ENCODE peak calls at places on chromosomes 7 and 10, in seven cellular contexts. S, G, A, J, C, L and M are unnamed samples.

GRCh38 chr10:127441350-127442219 is 107.5 kb upstream of the NPS start:
- DNase-seq in S (peak; percentile 9), G (no peak), A (no peak), J (peak; percentile 64), C (no peak), L (no peak), M (no peak)

GRCh38 chr10:4082851-4083250 is 297.8 kb upstream of the KLF6 start:
- DNase-seq in S (no peak), G (no peak), A (no peak), J (no peak), C (peak; percentile 82), L (no peak), M (peak; percentile 9)

GRCh38 chr10:14382022-14382421 is 51.3 kb upstream of the FRMD4A start:
- DNase-seq in S (no peak), G (no peak), A (peak; percentile 5), J (no peak), C (peak; percentile 81), L (no peak), M (no peak)

GRCh38 chr10:84291389-84291788 is 37.0 kb upstream of the CCSER2 start:
- DNase-seq in S (peak; percentile 83), G (peak; percentile 55), A (peak; percentile 71), J (peak; percentile 89), C (peak; percentile 69), L (peak; percentile 69), M (peak; percentile 74)

GRCh38 chr7:148790850-148791249 is 92.1 kb downstream of the CUL1 start:
- DNase-seq in S (no peak), G (no peak), A (no peak), J (no peak), C (no peak), L (no peak), M (no peak)

GRCh38 chr7:95527033-95527775 is 41.5 kb downstream of the ASB4 start:
- DNase-seq in S (peak; percentile 81), G (peak; percentile 65), A (peak; percentile 49), J (peak; percentile 89), C (peak; percentile 29), L (peak; percentile 80), M (peak; percentile 73)

GRCh38 chr10:110918633-110919348 is at the start of gene BBIP1:
- DNase-seq in S (no peak), G (peak; percentile 98), A (no peak), J (no peak), C (peak; percentile 100), L (peak; percentile 100), M (peak; percentile 100)

GRCh38 chr10:98374176-98374969 is 40.6 kb downstream of the PYROXD2 start:
- DNase-seq in S (no peak), G (peak; percentile 78), A (no peak), J (no peak), C (peak; percentile 84), L (no peak), M (peak; percentile 88)

GRCh38 chr10:74104480-74104879 is 46.1 kb downstream of the AP3M1 start:
- DNase-seq in S (no peak), G (no peak), A (no peak), J (no peak), C (no peak), L (no peak), M (no peak)

GRCh38 chr10:18918545-18918944 is 130.1 kb upstream of the MALRD1 start:
- DNase-seq in S (no peak), G (peak; percentile 55), A (no peak), J (no peak), C (peak; percentile 98), L (peak; percentile 8), M (peak; percentile 35)

GRCh38 chr10:124074471-124075109 is 18.8 kb downstream of the CHST15 start:
- DNase-seq in S (no peak), G (no peak), A (peak; percentile 70), J (no peak), C (no peak), L (no peak), M (no peak)
- H4K20me1 ChIP-seq in S (peaks cover 11% of the 10 kb centered on the region), G (no peaks in the 10 kb centered on the region), A (no peaks in the 10 kb centered on the region), J (no peaks in the 10 kb centered on the region), C (no peaks in the 10 kb centered on the region), L (no peaks in the 10 kb centered on the region), M (no peaks in the 10 kb centered on the region)

GRCh38 chr7:2510909-2511768 is 8.4 kb upstream of the LFNG start:
- DNase-seq in S (peak; percentile 47), G (peak; percentile 46), A (no peak), J (no peak), C (no peak), L (no peak), M (no peak)
- H3K4me3 ChIP-seq in S (no peak overlapping the region), G (no peak overlapping the region), A (no peak overlapping the region), J (no peak overlapping the region), C (no peak overlapping the region), L (no peak overlapping the region), M (no peak overlapping the region)

DNA sequence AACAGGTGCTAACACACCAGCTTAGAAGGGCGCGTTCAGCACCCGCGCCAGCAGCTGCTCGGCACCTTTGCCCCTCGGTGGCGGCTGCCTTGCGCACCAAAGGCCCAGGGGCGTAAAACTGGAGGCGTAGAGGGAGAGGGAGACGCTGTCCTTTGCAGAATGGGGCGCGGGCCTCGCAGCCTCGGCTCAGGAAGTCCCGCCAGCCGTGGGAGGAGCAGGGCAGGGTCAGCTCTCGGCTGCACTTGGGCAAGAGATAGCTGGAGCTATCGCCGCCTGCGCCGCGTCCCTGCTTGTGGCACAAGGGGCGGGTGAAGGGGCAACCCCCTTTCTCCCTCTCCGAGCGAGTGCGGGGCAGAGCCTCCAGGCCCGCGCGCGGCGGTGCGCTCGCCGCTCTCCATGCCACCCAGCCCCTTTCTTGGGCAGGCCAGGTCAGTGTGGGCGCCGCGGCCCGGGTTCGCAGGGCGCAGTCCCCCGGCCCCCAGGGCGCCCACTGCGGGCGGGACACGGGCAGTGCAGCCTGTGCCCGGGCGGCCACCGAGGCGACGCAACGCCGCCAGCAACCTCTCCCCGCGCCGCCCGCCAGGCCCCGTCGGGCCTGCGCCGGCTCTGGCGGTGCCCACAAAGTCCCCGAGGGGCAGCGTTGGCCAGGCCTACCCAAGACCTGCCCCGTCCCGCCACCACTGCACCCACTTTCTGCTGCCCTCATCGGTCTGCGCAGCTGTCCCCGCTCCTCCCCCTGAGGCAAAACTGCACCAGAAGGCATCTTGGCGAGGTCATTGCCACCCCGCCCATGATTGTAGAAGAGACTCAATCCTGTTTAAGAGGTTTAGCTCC is 4.1 kb downstream of the NEUROD6 start:
- DNase-seq in S (peak; percentile 45), G (no peak), A (no peak), J (peak; percentile 65), C (no peak), L (peak; percentile 21), M (no peak)
- TF ChIP-seq EZH2 in S (peak; percentile 94), G (no peak), A (no peak), J (peak; percentile 36), C (peak; percentile 61), L (peak; percentile 79), M (no peak)

DNA sequence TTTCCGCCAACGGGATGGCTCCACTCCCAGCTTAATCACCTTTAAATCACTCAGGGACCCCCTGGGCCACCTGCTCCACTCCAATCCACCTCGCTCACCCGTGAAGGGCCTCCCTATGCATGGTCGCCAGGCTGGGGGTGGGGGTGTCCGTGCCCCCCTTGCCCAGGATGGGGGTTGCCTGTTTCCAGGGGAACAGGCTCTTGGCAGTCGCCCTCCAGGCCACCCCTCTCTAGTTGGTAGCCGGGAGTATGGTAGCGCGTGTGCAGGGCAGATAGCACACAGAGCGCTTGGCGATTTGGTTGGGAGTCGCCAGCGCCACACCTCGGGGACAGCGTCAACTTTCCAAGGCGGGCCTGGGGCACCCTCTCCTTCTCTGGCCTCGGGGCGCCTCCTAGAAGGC is 134.9 kb upstream of the ZNF92 start:
- DNase-seq in S (no peak), G (no peak), A (no peak), J (peak; percentile 13), C (no peak), L (no peak), M (no peak)
- H4K20me1 ChIP-seq in S (no peaks in the 10 kb centered on the region), G (no peaks in the 10 kb centered on the region), A (no peaks in the 10 kb centered on the region), J (no peaks in the 10 kb centered on the region), C (no peaks in the 10 kb centered on the region), L (no peaks in the 10 kb centered on the region), M (no peaks in the 10 kb centered on the region)

GRCh38 chr10:95288273-95288672 is 2.5 kb downstream of the PDLIM1 start:
- DNase-seq in S (no peak), G (no peak), A (no peak), J (no peak), C (no peak), L (no peak), M (no peak)
- H3K4me3 ChIP-seq in S (no peak overlapping the region), G (peak overlapping the region; percentile 95), A (no peak overlapping the region), J (peak overlapping the region; percentile 87), C (no peak overlapping the region), L (no peak overlapping the region), M (no peak overlapping the region)

GRCh38 chr10:72081210-72081609 is 7.1 kb downstream of the SPOCK2 start:
- DNase-seq in S (no peak), G (no peak), A (no peak), J (no peak), C (no peak), L (no peak), M (no peak)
- TF ChIP-seq EZH2 in S (no peak), G (no peak), A (no peak), J (no peak), C (no peak), L (no peak), M (no peak)

DNA sequence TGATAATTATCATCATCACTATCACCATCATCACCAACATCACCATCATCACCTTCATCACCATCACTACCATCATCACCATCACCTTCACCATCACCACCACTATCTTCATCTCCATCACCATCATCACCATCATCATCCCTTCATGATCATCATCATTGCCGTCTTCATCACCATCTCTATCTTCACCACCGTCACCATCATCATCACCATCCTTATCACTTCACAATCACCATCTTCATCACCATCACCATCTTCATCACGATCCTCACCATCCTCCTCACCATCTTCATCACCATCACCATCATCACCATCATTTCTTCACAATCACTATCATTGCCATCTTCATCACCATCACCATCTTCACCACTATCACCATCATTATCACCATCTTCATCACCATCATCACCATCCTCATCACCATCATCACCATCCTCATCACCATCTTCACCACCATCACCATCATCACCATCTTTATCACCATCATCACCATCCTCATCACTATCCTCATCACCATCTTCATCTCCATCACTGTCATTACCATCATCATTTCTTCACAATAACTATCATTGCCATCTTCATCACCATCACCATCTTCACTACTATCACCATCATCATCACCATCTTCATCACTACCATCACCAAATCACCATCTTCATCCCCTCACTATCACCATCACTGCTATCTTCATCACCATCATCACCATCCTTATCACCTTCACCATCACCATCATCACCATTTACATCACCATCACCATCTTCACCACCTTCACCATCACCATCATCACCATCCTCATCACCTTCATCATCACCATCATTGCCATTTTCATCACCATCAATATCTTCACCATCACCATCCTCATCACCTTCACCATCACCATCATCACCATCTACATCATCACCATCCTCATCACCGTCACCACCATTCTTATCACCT is 72.4 kb upstream of the DNAAF5 start:
- DNase-seq in S (no peak), G (no peak), A (no peak), J (no peak), C (no peak), L (no peak), M (no peak)
- H4K20me1 ChIP-seq in S (no peaks in the 10 kb centered on the region), G (no peaks in the 10 kb centered on the region), A (no peaks in the 10 kb centered on the region), J (no peaks in the 10 kb centered on the region), C (no peaks in the 10 kb centered on the region), L (no peaks in the 10 kb centered on the region), M (no peaks in the 10 kb centered on the region)